ENCODE peak calls at places on chromosomes 3 and 15, in eight cellular contexts. Q, H, S, M, X, C, G and K are unnamed samples.

GRCh38 chr3:127286571-127287140 is 1.2 kb downstream of the PRR20G start:
- DNase-seq in Q (no peak), H (no peak), S (no peak), M (no peak), X (no peak), C (no peak), G (no peak), K (no peak)

GRCh38 chr3:43770426-43771103 is 79.8 kb downstream of the ABHD5 start:
- DNase-seq in Q (peak; percentile 79), H (no peak), S (peak; percentile 55), M (peak; percentile 84), X (peak; percentile 72), C (no peak), G (no peak), K (no peak)

GRCh38 chr3:17140670-17141505 is 256.1 kb downstream of the PLCL2 start:
- DNase-seq in Q (peak; percentile 22), H (no peak), S (peak; percentile 71), M (no peak), X (peak; percentile 39), C (peak; percentile 28), G (no peak), K (no peak)

GRCh38 chr3:43932921-43933320 is 242.2 kb downstream of the ABHD5 start:
- DNase-seq in Q (no peak), H (no peak), S (no peak), M (no peak), X (peak; percentile 82), C (no peak), G (peak; percentile 8), K (no peak)

GRCh38 chr3:70973558-70973957 is 610.0 kb downstream of the FOXP1 start:
- DNase-seq in Q (peak; percentile 30), H (no peak), S (no peak), M (no peak), X (peak; percentile 76), C (no peak), G (no peak), K (no peak)

GRCh38 chr3:66593978-66594377 is 93.2 kb upstream of the LRIG1 start:
- DNase-seq in Q (peak; percentile 79), H (no peak), S (no peak), M (no peak), X (peak; percentile 92), C (no peak), G (peak; percentile 85), K (no peak)

GRCh38 chr3:146142757-146143156 is 18.2 kb downstream of the PLOD2 start:
- DNase-seq in Q (no peak), H (peak; percentile 33), S (no peak), M (no peak), X (peak; percentile 71), C (no peak), G (no peak), K (no peak)

GRCh38 chr15:61314443-61314842 is 85.3 kb upstream of the RORA start:
- DNase-seq in Q (no peak), H (no peak), S (no peak), M (no peak), X (no peak), C (no peak), G (no peak), K (no peak)

GRCh38 chr15:28899061-28899738 is 13.4 kb downstream of the APBA2 start:
- DNase-seq in Q (no peak), H (no peak), S (no peak), M (no peak), X (no peak), C (no peak), G (no peak), K (no peak)

GRCh38 chr3:52121459-52121795 is 32.8 kb downstream of the POC1A start:
- DNase-seq in Q (no peak), H (no peak), S (peak; percentile 51), M (no peak), X (no peak), C (no peak), G (no peak), K (no peak)

DNA sequence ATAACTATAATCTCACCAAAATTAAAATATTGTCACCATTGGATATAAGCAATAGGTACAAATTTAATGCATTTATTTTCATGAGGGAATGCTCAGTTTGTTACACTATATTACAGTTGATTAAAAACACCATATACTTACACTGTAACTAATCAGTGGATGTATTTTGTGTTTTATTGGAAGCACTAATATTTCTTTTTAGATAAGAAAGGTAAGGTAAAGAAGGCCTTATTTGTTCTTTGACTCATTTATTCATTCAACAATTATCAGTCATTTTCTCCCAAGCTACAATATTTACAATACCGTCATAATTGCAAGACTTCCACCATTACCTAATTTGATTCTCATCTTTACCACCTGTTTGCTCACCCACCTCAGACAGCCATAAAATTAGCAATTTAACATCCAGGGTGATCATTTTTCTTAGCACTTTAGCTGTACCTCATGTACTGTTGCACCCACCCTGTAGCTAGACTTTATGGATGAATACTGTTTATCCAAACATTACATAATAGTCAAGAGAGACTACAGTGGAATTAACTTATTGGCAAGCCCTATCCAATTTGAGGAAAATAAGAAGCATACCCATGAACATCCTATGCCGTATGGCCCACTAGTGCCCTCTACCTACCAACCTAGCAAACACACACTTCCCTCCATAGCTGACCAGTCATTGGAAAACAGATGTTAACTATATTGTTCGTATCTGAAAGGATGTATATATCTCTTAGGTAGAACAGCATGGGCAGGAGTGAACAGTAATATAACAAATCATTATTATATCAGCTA is 229.6 kb downstream of the BBX start:
- DNase-seq in Q (peak; percentile 50), H (peak; percentile 40), S (no peak), M (no peak), X (peak; percentile 49), C (peak; percentile 16), G (no peak), K (no peak)
- TF ChIP-seq CTCF in Q (peak; percentile 45), H (peak; percentile 72), S (peak; percentile 54), M (no peak), X (peak; percentile 53), C (peak; percentile 49), G (peak; percentile 63), K (no peak)

GRCh38 chr3:29215948-29216347 is 64.9 kb upstream of the RBMS3 start:
- DNase-seq in Q (no peak), H (no peak), S (no peak), M (no peak), X (peak; percentile 75), C (no peak), G (peak; percentile 34), K (no peak)
- TF ChIP-seq CTCF in Q (no peak), H (no peak), S (no peak), M (no peak), X (no peak), C (no peak), G (no peak), K (no peak)

GRCh38 chr15:81813215-81813614 is 232.6 kb downstream of the MEX3B start:
- DNase-seq in Q (peak; percentile 9), H (peak; percentile 38), S (no peak), M (no peak), X (no peak), C (peak; percentile 26), G (no peak), K (no peak)
- TF ChIP-seq CTCF in Q (no peak), H (peak; percentile 54), S (peak; percentile 30), M (no peak), X (peak; percentile 9), C (peak; percentile 8), G (no peak), K (no peak)

GRCh38 chr15:84816694-84817460 is at the start of gene ALPK3:
- DNase-seq in Q (no peak), H (peak; percentile 63), S (peak; percentile 77), M (no peak), X (no peak), C (peak; percentile 63), G (no peak), K (no peak)
- TF ChIP-seq CTCF in Q (no peak), H (no peak), S (peak; percentile 37), M (no peak), X (no peak), C (no peak), G (no peak), K (no peak)

GRCh38 chr15:30859091-30859874 is 44.4 kb upstream of the FAN1 start:
- DNase-seq in Q (peak; percentile 42), H (peak; percentile 49), S (no peak), M (no peak), X (peak; percentile 57), C (no peak), G (peak; percentile 13), K (no peak)
- TF ChIP-seq CTCF in Q (peak; percentile 71), H (peak; percentile 75), S (peak; percentile 70), M (peak; percentile 43), X (peak; percentile 70), C (peak; percentile 51), G (peak; percentile 72), K (peak; percentile 70)

GRCh38 chr3:139982404-139982803 is 47.4 kb downstream of the CLSTN2 start:
- DNase-seq in Q (no peak), H (peak; percentile 11), S (no peak), M (no peak), X (no peak), C (no peak), G (no peak), K (no peak)
- TF ChIP-seq CTCF in Q (no peak), H (peak; percentile 45), S (peak; percentile 43), M (no peak), X (peak; percentile 6), C (no peak), G (peak; percentile 11), K (no peak)

GRCh38 chr3:101638262-101638745 is 38.6 kb downstream of the ZBTB11 start:
- DNase-seq in Q (no peak), H (peak; percentile 45), S (no peak), M (no peak), X (peak; percentile 33), C (peak; percentile 22), G (no peak), K (no peak)
- TF ChIP-seq CTCF in Q (no peak), H (no peak), S (no peak), M (no peak), X (no peak), C (no peak), G (peak; percentile 13), K (no peak)

GRCh38 chr3:129003578-129004112 is 2.5 kb downstream of the EFCC1 start:
- DNase-seq in Q (peak; percentile 40), H (peak; percentile 60), S (no peak), M (no peak), X (no peak), C (peak; percentile 54), G (no peak), K (peak; percentile 34)
- TF ChIP-seq CTCF in Q (no peak), H (no peak), S (peak; percentile 47), M (peak; percentile 30), X (no peak), C (no peak), G (no peak), K (no peak)

DNA sequence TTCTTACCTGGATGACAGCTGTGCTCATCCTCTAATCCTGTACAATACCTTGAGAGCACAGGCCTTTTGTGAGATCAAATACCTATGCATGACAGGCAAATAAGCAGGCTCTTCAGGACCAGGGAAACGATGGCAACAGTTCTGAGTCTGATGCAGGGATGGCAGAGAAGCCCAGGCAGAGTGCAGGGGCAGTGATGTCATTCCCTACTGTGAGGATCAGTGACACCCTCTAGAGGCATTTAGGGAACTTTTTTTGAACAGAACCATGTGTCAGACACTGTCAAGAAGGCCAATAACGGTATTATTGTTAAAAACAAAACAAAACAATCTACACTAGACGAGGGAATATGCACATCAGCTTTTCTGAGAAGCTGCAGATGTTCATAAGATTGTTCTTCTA is 314.8 kb upstream of the CTDSPL start:
- DNase-seq in Q (peak; percentile 20), H (peak; percentile 58), S (no peak), M (no peak), X (peak; percentile 59), C (no peak), G (no peak), K (no peak)
- TF ChIP-seq CTCF in Q (no peak), H (peak; percentile 37), S (peak; percentile 53), M (peak; percentile 22), X (no peak), C (no peak), G (peak; percentile 16), K (no peak)